ENCODE peak calls at places on chromosomes 1 and 21, in five cellular contexts. S is cardiac muscle cell; C is thoracic aorta; O is CD8-positive, alpha-beta T cell; K is PC-3. Q is an unnamed sample. For H3K36me3, the result is how much of the 10 kb centered on the place peaks cover.

GRCh38 chr1:114728553-114728952 is 12.0 kb upstream of the NRAS start:
- DNase-seq in S (no peak), C (no peak), O (no peak), K (no peak), Q (no peak)

GRCh38 chr1:161260346-161260745 is 1.8 kb downstream of the PCP4L1 start:
- DNase-seq in S (no peak), C (no peak), O (no peak), K (no peak), Q (no peak)

GRCh38 chr1:216119600-216119999 is 303.6 kb downstream of the USH2A start:
- DNase-seq in S (peak), C (no peak), O (no peak), K (peak), Q (no peak)

GRCh38 chr1:170885551-170885950 is 49.8 kb upstream of the MROH9 start:
- DNase-seq in S (no peak), C (no peak), O (no peak), K (no peak), Q (no peak)

GRCh38 chr1:98086156-98086555 is 165.3 kb upstream of the DPYD start:
- DNase-seq in S (no peak), C (no peak), O (no peak), K (peak), Q (peak)

GRCh38 chr1:145720556-145720877 is 1.2 kb downstream of the CD160 start:
- DNase-seq in S (no peak), C (no peak), O (no peak), K (peak), Q (peak)

GRCh38 chr1:173798078-173798477 is 26.4 kb upstream of the DARS2 start:
- DNase-seq in S (no peak), C (no peak), O (no peak), K (peak), Q (no peak)

GRCh38 chr1:39852214-39852791 is 31.0 kb downstream of the TRIT1 start:
- DNase-seq in S (no peak), C (no peak), O (no peak), K (peak), Q (no peak)

GRCh38 chr21:45463871-45464270 is 58.9 kb downstream of the COL18A1 start:
- DNase-seq in S (no peak), C (no peak), O (no peak), K (no peak), Q (no peak)

GRCh38 chr1:240230821-240231220 is 139.1 kb downstream of the FMN2 start:
- DNase-seq in S (no peak), C (no peak), O (no peak), K (no peak), Q (no peak)

GRCh38 chr1:33460947-33461629 is 11.4 kb upstream of the ZSCAN20 start:
- DNase-seq in S (no peak), C (no peak), O (no peak), K (no peak), Q (no peak)

GRCh38 chr1:62286778-62287224 is 32.4 kb downstream of the KANK4 start:
- DNase-seq in S (peak), C (no peak), O (no peak), K (peak), Q (no peak)

GRCh38 chr1:43225168-43225567 is 44.6 kb upstream of the TMEM125 start:
- DNase-seq in S (no peak), C (no peak), O (no peak), K (peak), Q (no peak)

GRCh38 chr1:25754421-25755195 is 45.4 kb upstream of the SELENON start:
- DNase-seq in S (no peak), C (no peak), O (no peak), K (no peak), Q (no peak)

GRCh38 chr1:229207916-229208315 is 63.0 kb upstream of the RAB4A start:
- DNase-seq in S (no peak), C (no peak), O (no peak), K (no peak), Q (no peak)

GRCh38 chr1:211372463-211372862 is 45.8 kb downstream of the TRAF5 start:
- DNase-seq in S (no peak), C (no peak), O (no peak), K (no peak), Q (no peak)

GRCh38 chr1:242754926-242755325 is 230.4 kb upstream of the PLD5 start:
- DNase-seq in S (no peak), C (no peak), O (no peak), K (no peak), Q (no peak)

GRCh38 chr1:209403921-209404320 is 179.6 kb upstream of the CAMK1G start:
- DNase-seq in S (no peak), C (no peak), O (no peak), K (peak), Q (no peak)

GRCh38 chr1:98053471-98054366 is 132.9 kb upstream of the DPYD start:
- DNase-seq in S (peak), C (no peak), O (no peak), K (peak), Q (no peak)

GRCh38 chr1:243497939-243498681 is 242.3 kb downstream of the SDCCAG8 start:
- DNase-seq in S (no peak), C (no peak), O (no peak), K (no peak), Q (no peak)

GRCh38 chr1:194069168-194069830 is 882.9 kb upstream of the B3GALT2 start:
- DNase-seq in S (peak), C (no peak), O (no peak), K (no peak), Q (no peak)

GRCh38 chr1:156502749-156503671 is 2.4 kb upstream of the MEF2D start:
- DNase-seq in S (peak), C (peak), O (no peak), K (peak), Q (peak)

GRCh38 chr1:92123868-92124267 is 43.7 kb downstream of the BTBD8 start:
- DNase-seq in S (no peak), C (no peak), O (no peak), K (no peak), Q (no peak)

GRCh38 chr1:92117526-92117925 is 37.4 kb downstream of the BTBD8 start:
- DNase-seq in S (no peak), C (no peak), O (no peak), K (no peak), Q (no peak)

GRCh38 chr1:92118826-92119225 is 38.7 kb downstream of the BTBD8 start:
- DNase-seq in S (no peak), C (no peak), O (no peak), K (peak), Q (peak)
- TF ChIP-seq CTCF in S (no peak), C (no peak), O (no peak), K (no peak), Q (no peak)

DNA sequence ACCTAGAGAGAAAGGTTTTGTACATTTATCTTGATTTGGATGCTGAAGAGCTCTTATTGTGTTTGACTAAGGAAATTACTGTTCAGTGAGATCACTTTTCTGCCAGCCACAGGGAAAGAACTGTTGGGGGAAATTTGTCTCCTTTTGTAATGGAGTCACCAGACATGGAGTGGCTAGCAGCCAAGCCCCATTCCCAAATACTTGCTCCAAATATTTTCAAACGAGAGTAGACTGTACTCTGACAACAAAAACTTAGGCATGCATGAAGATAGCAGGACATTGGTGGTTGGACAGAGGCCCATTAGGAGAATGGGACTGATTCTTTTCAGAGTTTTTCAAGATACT is 21.1 kb downstream of the IPO9 start:
- DNase-seq in S (no peak), C (no peak), O (no peak), K (peak), Q (peak)
- H3K36me3 ChIP-seq in S (half or more), C (under half), O (under half), K (under half), Q (under half)

DNA sequence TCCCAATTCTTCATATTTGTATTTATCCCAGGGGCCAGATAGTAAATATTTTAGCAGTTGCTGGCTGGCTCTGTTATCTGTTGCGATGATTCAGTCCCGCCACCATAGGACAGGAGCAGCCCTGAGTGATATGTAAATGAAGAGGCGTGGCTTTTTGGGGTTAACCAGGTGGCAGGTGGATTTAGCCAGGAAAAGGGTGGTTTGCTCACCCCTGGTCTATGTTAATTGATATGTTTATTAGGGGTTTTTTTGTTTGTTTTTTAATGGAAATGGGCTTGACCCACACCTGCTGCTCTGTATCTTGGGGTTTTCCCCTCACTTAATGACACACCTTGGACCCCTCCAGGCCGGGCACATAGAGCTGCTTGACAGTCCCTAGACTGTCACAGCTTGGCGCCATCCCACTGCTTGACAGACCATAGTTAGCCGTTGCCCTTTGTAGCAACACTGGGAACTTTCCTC is 62.8 kb downstream of the PIK3CD start:
- DNase-seq in S (no peak), C (no peak), O (peak), K (no peak), Q (no peak)
- H3K4me3 ChIP-seq in S (no peak), C (no peak), O (no peak), K (no peak), Q (no peak)

DNA sequence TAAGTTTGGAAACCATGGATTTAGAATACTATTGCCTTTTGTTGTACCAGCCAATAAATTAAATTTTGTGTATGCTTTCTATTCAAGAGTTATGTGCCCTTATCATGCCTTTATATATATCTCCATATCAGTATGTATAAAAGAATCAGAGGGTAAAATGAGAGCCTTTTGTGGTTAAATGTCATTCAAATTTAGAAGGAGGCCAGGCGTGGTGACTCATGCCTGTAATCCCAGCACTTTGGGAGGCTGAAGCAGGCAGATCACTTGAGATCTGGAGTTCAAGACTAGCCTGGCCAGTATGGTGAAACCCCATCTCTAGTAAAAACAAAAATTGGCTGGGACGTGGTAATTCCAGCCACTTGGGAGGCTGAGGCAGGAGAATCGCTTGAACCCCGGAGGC is 88.9 kb downstream of the XPR1 start:
- DNase-seq in S (no peak), C (no peak), O (no peak), K (peak), Q (no peak)
- TF ChIP-seq CTCF in S (no peak), C (no peak), O (no peak), K (no peak), Q (no peak)

Q was measured in kidney epithelial cell.